ENCODE peak calls at places on chromosomes 16 and 17, in six cellular contexts. R, L, V, Y, F and A are unnamed samples.

GRCh38 chr17:78597923-78598545 is 20.8 kb upstream of the DNAH17 start:
- DNase-seq in R (no peak), V (no peak), L (no peak), Y (no peak), F (no peak), A (no peak)

GRCh38 chr16:57607676-57608461 is 20.6 kb upstream of the ADGRG1 start:
- DNase-seq in V (no peak), F (no peak), L (no peak), Y (no peak), R (no peak), A (no peak)

GRCh38 chr16:57000271-57001025 is 11.1 kb downstream of the NLRC5 start:
- DNase-seq in Y (peak; percentile 25), V (no peak), L (no peak), F (no peak), R (peak; percentile 56), A (no peak)

GRCh38 chr16:87369796-87370719 is 13.5 kb downstream of the FBXO31 start:
- DNase-seq in R (no peak), L (no peak), Y (no peak), F (peak; percentile 2), V (no peak), A (peak; percentile 24)

GRCh38 chr17:40518401-40519088 is 17.1 kb upstream of the TNS4 start:
- DNase-seq in V (no peak), L (no peak), R (no peak), Y (no peak), F (no peak), A (no peak)

GRCh38 chr16:82523786-82524185 is 103.0 kb upstream of the CDH13 start:
- DNase-seq in R (no peak), F (no peak), L (no peak), Y (no peak), V (no peak), A (no peak)

GRCh38 chr17:61770043-61770442 is 93.3 kb downstream of the BRIP1 start:
- DNase-seq in L (no peak), Y (no peak), V (no peak), R (no peak), F (no peak), A (no peak)

GRCh38 chr17:57269052-57269451 is 12.7 kb downstream of the MSI2 start:
- DNase-seq in L (no peak), Y (no peak), R (no peak), V (no peak), F (no peak), A (no peak)

GRCh38 chr17:17080781-17081180 is 38.5 kb downstream of the MPRIP start:
- DNase-seq in L (no peak), Y (peak; percentile 3), F (no peak), R (no peak), V (peak; percentile 12), A (no peak)

GRCh38 chr16:86496262-86496928 is 13.9 kb upstream of the FOXF1 start:
- DNase-seq in V (no peak), R (no peak), Y (no peak), F (peak; percentile 21), L (no peak), A (no peak)

GRCh38 chr16:50861926-50862325 is 120.0 kb downstream of the CYLD start:
- DNase-seq in Y (no peak), F (no peak), V (no peak), L (no peak), R (no peak), A (no peak)

GRCh38 chr17:77125432-77125901 is 15.3 kb upstream of the SEC14L1 start:
- DNase-seq in L (no peak), V (no peak), F (no peak), R (no peak), Y (no peak), A (no peak)

GRCh38 chr16:66528294-66528693 is 21.6 kb downstream of the TK2 start:
- DNase-seq in L (no peak), V (no peak), R (no peak), Y (no peak), F (no peak), A (no peak)
- TF ChIP-seq CTCF in L (no peak), V (no peak), R (no peak), Y (no peak), F (no peak), A (no peak)

GRCh38 chr17:81712468-81713003 is 452 bp downstream of the SLC25A10 start:
- DNase-seq in Y (peak; percentile 64), L (no peak), R (peak; percentile 59), V (no peak), F (peak; percentile 60), A (no peak)
- TF ChIP-seq CTCF in Y (peak; percentile 29), L (peak; percentile 30), R (no peak), V (no peak), F (peak; percentile 23), A (no peak)

GRCh38 chr17:75896360-75897075 is at the start of gene TRIM65:
- DNase-seq in L (no peak), R (peak; percentile 92), F (peak; percentile 91), V (peak; percentile 86), Y (peak; percentile 81), A (peak; percentile 91)
- TF ChIP-seq CTCF in L (peak; percentile 43), R (peak; percentile 69), F (peak; percentile 12), V (peak; percentile 78), Y (no peak), A (peak; percentile 29)

DNA sequence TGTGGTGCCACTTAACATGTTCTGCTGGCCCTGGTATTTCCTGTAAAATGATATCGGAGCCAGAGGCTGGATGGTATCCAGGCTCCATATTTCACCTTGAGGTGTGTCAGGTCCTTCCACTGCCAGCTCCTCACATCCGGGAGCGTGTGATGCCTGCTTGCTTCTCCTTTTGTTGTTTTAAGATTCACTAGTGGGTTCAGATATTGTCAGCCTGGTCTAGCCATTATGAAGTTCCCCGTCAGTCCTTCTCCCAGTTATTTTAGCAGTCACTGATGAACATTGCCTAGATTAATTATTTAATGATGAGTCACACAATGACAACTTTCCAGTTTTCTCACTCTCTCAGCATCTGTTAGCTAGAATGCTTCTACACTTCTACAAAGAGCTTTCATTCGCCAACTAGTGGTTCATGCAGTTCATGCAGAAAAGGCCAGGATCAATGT is 11.3 kb downstream of the DNAAF1 start:
- DNase-seq in L (no peak), V (no peak), F (no peak), Y (no peak), R (no peak), A (no peak)
- TF ChIP-seq CTCF in L (no peak), V (no peak), F (no peak), Y (no peak), R (no peak), A (no peak)

DNA sequence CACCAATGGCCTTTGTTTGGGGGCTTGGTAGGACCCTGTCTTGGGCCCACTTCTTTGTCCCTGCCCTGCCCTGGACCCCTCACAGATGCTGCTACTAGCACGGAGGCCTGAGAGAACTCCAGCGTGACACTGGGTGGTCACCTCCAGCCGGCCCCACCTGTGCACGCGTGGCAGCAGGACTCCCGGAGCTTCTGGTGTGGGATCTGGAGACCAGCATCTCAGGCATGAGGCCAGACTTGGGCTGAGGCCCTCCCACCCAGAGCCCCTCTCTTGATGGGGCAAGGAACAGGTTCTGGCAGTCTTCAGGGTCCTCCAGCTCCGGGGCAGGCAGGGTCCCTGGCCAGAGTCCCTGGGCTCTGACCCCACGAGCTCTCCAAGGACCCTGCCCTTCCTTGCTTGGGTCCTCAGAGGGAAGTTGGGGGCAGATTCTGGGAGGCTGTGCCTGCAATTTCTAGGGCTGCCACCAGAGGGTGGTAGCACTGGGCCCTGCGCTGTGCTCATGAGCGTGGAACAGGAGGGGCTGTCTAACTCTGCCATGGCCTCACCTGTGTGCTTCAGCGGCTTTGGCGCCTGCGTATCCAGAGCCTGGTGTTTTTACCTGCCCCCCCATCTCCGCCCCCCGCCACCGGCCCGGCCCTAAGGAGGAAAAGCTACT is 3.1 kb upstream of the BAIAP3 start:
- DNase-seq in V (no peak), F (no peak), Y (no peak), R (no peak), L (no peak), A (no peak)
- TF ChIP-seq CTCF in V (no peak), F (peak; percentile 57), Y (peak; percentile 34), R (peak; percentile 35), L (peak; percentile 23), A (peak; percentile 41)

DNA sequence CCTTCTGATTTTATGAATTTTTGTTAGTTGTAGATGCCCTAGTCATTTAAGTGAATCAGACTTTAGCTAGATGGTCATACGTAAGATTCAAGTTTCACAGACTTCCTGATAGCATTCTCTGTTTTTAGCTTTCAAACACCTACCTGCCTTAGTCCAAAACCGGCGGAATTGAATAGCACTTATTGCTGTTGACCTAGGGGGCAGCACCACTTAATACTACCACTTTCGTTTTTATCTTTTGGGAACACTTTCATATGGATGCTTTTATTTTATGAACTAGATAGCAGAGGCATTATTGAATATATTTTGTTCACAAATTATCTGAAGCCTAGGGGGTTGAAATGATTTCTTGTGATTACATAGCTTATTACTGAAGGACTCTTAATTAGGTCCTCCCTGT is 31.5 kb downstream of the TADA2A start:
- DNase-seq in F (no peak), Y (no peak), V (no peak), L (no peak), R (no peak), A (no peak)
- TF ChIP-seq CTCF in F (peak; percentile 48), Y (no peak), V (no peak), L (no peak), R (no peak), A (no peak)